ENCODE peak calls at places on chromosomes 16 and 17, in nine cellular contexts. U is heart left ventricle, Z is mesendoderm, M is colonic mucosa, O is body of pancreas, E is heart right ventricle, Y is sigmoid colon, J is A549, R is caudate nucleus. X is an unnamed sample.

GRCh38 chr16:2246301-2246885 is 5.0 kb downstream of the ECI1 start:
- DNase-seq in Y (no peak), Z (no peak), U (peak; percentile 4), R (no peak), M (no peak), O (no peak), E (no peak), J (no peak), X (no peak)

GRCh38 chr16:18936727-18937340 is 10.6 kb upstream of the SMG1 start:
- DNase-seq in R (no peak), E (no peak), M (no peak), Z (no peak), U (no peak), J (no peak), Y (no peak), O (no peak), X (no peak)

GRCh38 chr17:48610282-48611211 is at the start of gene HOXB7:
- DNase-seq in U (no peak), E (peak; percentile 27), Y (peak; percentile 88), Z (no peak), R (no peak), O (no peak), M (peak; percentile 91), J (peak; percentile 75), X (no peak)

GRCh38 chr17:57860414-57860999 is 10.7 kb upstream of the MRPS23 start:
- DNase-seq in R (no peak), U (peak; percentile 16), Y (no peak), O (no peak), Z (no peak), E (no peak), J (no peak), M (no peak), X (no peak)

GRCh38 chr17:10151667-10152496 is 46.5 kb downstream of the GAS7 start:
- DNase-seq in J (no peak), E (peak; percentile 35), U (peak; percentile 39), Z (peak; percentile 54), O (no peak), M (peak; percentile 35), R (no peak), Y (peak; percentile 74), X (no peak)

GRCh38 chr17:55814377-55814776 is 63.5 kb downstream of the PCTP start:
- DNase-seq in Z (no peak), O (peak; percentile 45), M (no peak), E (peak; percentile 25), U (peak; percentile 75), R (no peak), J (peak; percentile 20), Y (no peak), X (no peak)

GRCh38 chr16:12206031-12206748 is 229.7 kb downstream of the SNX29 start:
- DNase-seq in J (no peak), U (no peak), O (no peak), E (no peak), Y (no peak), R (no peak), M (no peak), Z (no peak), X (no peak)

GRCh38 chr17:41343031-41343430 is 7.6 kb downstream of the KRT33A start:
- DNase-seq in E (no peak), Z (no peak), R (no peak), M (no peak), U (no peak), J (no peak), Y (no peak), O (no peak), X (no peak)

GRCh38 chr17:40564883-40565744 is at the start of gene CCR7:
- DNase-seq in E (no peak), R (no peak), O (no peak), Z (peak; percentile 47), U (no peak), J (no peak), Y (no peak), M (no peak), X (no peak)

GRCh38 chr16:66511615-66512500 is 38.1 kb downstream of the TK2 start:
- DNase-seq in E (no peak), O (peak; percentile 70), M (no peak), U (no peak), J (peak; percentile 90), Z (peak; percentile 92), Y (peak; percentile 61), R (no peak), X (no peak)

GRCh38 chr16:54070944-54071343 is 215.6 kb downstream of the IRX3 start:
- DNase-seq in J (no peak), O (no peak), E (no peak), R (no peak), Z (no peak), Y (no peak), M (no peak), U (no peak), X (no peak)

DNA sequence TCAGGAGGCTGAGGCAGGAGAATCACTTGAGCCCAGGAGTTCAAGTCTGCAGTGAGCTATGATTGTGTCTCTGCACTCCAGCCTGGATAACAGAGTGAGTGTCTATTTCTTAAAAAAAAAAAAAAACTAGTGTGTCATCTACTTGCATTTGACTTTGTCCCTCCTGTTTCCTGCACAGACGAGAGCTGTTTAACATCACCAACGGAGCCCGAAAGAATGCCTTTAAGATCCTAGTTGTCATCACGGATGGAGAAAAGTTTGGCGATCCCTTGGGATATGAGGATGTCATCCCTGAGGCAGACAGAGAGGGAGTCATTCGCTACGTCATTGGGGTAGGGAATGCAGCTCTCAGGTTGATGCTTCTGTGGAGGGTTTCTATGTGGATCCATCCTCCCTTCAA is 13.4 kb downstream of the ITGAM start:
- DNase-seq in Z (no peak), M (no peak), U (no peak), R (no peak), Y (no peak), E (no peak), O (no peak), J (no peak), X (no peak)
- H3K27ac ChIP-seq in Z (no peak overlapping the region), M (no peak overlapping the region), U (no peak overlapping the region), R (no peak overlapping the region), Y (no peak overlapping the region), E (no peak overlapping the region), O (no peak overlapping the region), J (no peak overlapping the region), X (no peak overlapping the region)

GRCh38 chr16:86492267-86492960 is 17.9 kb upstream of the FOXF1 start:
- DNase-seq in M (no peak), E (no peak), J (no peak), U (no peak), Y (no peak), O (no peak), Z (no peak), R (no peak), X (no peak)
- H3K27ac ChIP-seq in M (peak overlapping the region; percentile 91), E (no peak overlapping the region), J (no peak overlapping the region), U (no peak overlapping the region), Y (peak overlapping the region; percentile 99), O (no peak overlapping the region), Z (no peak overlapping the region), R (peak overlapping the region; percentile 90), X (peak overlapping the region; percentile 85)

GRCh38 chr17:67200727-67201301 is 44.2 kb downstream of the HELZ start:
- DNase-seq in R (no peak), O (no peak), M (no peak), U (no peak), Y (no peak), Z (peak; percentile 46), E (no peak), J (peak; percentile 42), X (no peak)

GRCh38 chr17:67203818-67204217 is 41.2 kb downstream of the HELZ start:
- DNase-seq in U (no peak), Y (no peak), J (no peak), R (no peak), E (no peak), M (no peak), O (no peak), Z (no peak), X (no peak)

GRCh38 chr17:67208232-67208631 is 36.8 kb downstream of the HELZ start:
- DNase-seq in R (no peak), M (no peak), J (no peak), O (no peak), U (no peak), Y (no peak), E (no peak), Z (no peak), X (no peak)

GRCh38 chr17:67198131-67198530 is 46.9 kb downstream of the HELZ start:
- DNase-seq in O (no peak), J (no peak), M (no peak), Z (no peak), R (no peak), Y (no peak), E (no peak), U (no peak), X (no peak)

DNA sequence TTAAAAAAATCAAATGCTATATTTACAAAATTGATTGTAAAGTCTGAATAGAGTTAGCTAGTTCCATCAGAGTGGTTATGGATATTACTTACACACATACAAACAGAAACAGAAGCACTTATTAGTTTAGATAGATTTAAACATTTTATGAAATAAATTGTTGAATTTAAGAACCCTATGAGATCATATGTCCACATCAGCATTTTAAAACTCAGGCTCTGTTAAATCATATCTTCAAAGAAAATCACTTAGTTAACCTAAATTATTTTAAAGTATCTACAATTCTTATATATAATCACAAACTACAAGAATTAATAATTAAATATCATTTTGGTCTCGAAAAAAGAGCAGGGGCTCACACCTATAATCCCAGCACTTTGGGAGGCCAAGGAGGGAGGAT is 42.5 kb downstream of the HELZ start:
- DNase-seq in J (no peak), R (no peak), Y (no peak), U (no peak), O (no peak), M (no peak), Z (no peak), E (no peak), X (no peak)
- H3K27ac ChIP-seq in J (no peak overlapping the region), R (no peak overlapping the region), Y (no peak overlapping the region), U (no peak overlapping the region), O (no peak overlapping the region), M (no peak overlapping the region), Z (no peak overlapping the region), E (no peak overlapping the region), X (no peak overlapping the region)

DNA sequence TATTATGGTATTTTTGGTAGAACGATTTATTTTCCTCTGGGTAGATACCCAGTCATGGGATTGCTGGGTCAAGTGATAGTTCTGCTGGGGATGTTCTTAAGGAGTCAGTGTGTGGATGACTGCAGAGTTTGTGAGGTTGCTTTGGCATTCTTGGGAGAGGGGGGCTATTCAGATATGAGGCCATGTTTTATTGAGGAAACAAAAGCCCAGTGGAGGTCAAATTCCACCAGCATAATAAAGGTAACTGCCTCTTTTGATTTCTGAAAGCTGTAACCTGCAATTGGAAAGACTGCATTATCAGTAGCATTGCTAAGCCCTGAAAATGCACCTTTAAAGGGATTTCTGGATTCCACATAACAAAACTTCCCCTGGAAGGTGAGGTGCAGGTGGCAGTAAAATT is 43.7 kb upstream of the HNF1B start:
- DNase-seq in J (no peak), O (no peak), Y (no peak), Z (no peak), U (no peak), E (no peak), M (peak; percentile 64), R (no peak), X (no peak)
- H3K27ac ChIP-seq in J (no peak overlapping the region), O (no peak overlapping the region), Y (no peak overlapping the region), Z (no peak overlapping the region), U (no peak overlapping the region), E (no peak overlapping the region), M (peak overlapping the region; percentile 78), R (no peak overlapping the region), X (no peak overlapping the region)

GRCh38 chr16:15597135-15597534 is 45.8 kb downstream of the MARF1 start:
- DNase-seq in O (no peak), R (no peak), Y (peak; percentile 54), E (no peak), U (no peak), M (no peak), J (no peak), Z (no peak), X (no peak)
- H3K27ac ChIP-seq in O (no peak overlapping the region), R (no peak overlapping the region), Y (no peak overlapping the region), E (no peak overlapping the region), U (no peak overlapping the region), M (no peak overlapping the region), J (no peak overlapping the region), Z (no peak overlapping the region), X (no peak overlapping the region)

X was measured in substantia nigra.